ENCODE peak calls at places on chromosomes 7 and 10, in six cellular contexts. H is H1, A is IMR-90, D is stomach, Z is spleen, V is transverse colon. J is an unnamed sample. For H3K4me1, the result is how much of the 10 kb centered on the place peaks cover.

GRCh38 chr10:14412624-14413023 is 81.9 kb upstream of the FRMD4A start:
- DNase-seq in Z (no peak), D (no peak), H (no peak), A (peak), V (no peak), J (no peak)

GRCh38 chr7:129530881-129531391 is 28.6 kb downstream of the SMKR1 start:
- DNase-seq in H (no peak), V (no peak), D (no peak), A (peak), Z (peak), J (no peak)

GRCh38 chr10:784759-785538 is 95.5 kb upstream of the DIP2C start:
- DNase-seq in A (peak), D (peak), H (no peak), V (peak), Z (peak), J (no peak)

GRCh38 chr10:33041783-33042437 is 83.9 kb upstream of the ITGB1 start:
- DNase-seq in D (no peak), A (no peak), Z (no peak), V (no peak), H (peak), J (no peak)

GRCh38 chr7:110448918-110449317 is 642.0 kb upstream of the LRRN3 start:
- DNase-seq in D (no peak), H (no peak), A (no peak), Z (no peak), V (no peak), J (no peak)

GRCh38 chr7:14687777-14688176 is 214.8 kb downstream of the DGKB start:
- DNase-seq in V (no peak), A (no peak), H (no peak), D (no peak), Z (no peak), J (no peak)

GRCh38 chr7:115096262-115096661 is 174.4 kb downstream of the MDFIC start:
- DNase-seq in V (no peak), H (no peak), A (no peak), D (no peak), Z (no peak), J (no peak)

GRCh38 chr7:94344826-94345225 is 49.9 kb upstream of the COL1A2 start:
- DNase-seq in Z (no peak), A (peak), D (no peak), V (no peak), H (no peak), J (no peak)

GRCh38 chr10:122060250-122060649 is 71.3 kb downstream of the TACC2 start:
- DNase-seq in A (peak), H (no peak), D (no peak), V (peak), Z (no peak), J (no peak)

GRCh38 chr7:122307228-122307619 is 2.7 kb upstream of the FEZF1 start:
- DNase-seq in H (no peak), D (no peak), A (no peak), Z (no peak), V (no peak), J (no peak)

GRCh38 chr7:1516586-1517251 is 12.5 kb upstream of the INTS1 start:
- DNase-seq in H (no peak), A (no peak), Z (no peak), D (no peak), V (no peak), J (no peak)

GRCh38 chr10:114151486-114151885 is 22.5 kb downstream of the CCDC186 start:
- DNase-seq in V (no peak), Z (no peak), H (no peak), D (no peak), A (peak), J (no peak)

GRCh38 chr10:30819306-30820190 is 190.0 kb upstream of the LYZL2 start:
- DNase-seq in V (no peak), D (no peak), H (no peak), Z (peak), A (peak), J (no peak)

GRCh38 chr10:92240289-92241157 is 50.4 kb downstream of the CPEB3 start:
- DNase-seq in A (peak), H (no peak), Z (peak), D (peak), V (peak), J (peak)

GRCh38 chr10:34236927-34237326 is 578.2 kb downstream of the PARD3 start:
- DNase-seq in H (no peak), A (peak), D (no peak), Z (no peak), V (no peak), J (no peak)

GRCh38 chr10:75404335-75405200 is 3.0 kb upstream of the ZNF503 start:
- DNase-seq in A (no peak), H (no peak), D (peak), Z (no peak), V (peak), J (peak)

GRCh38 chr7:2637066-2637471 is 5.3 kb downstream of the TTYH3 start:
- DNase-seq in A (no peak), V (no peak), Z (no peak), H (no peak), D (no peak), J (no peak)
- H3K4me3 ChIP-seq in A (no peak), V (no peak), Z (no peak), H (no peak), D (no peak), J (no peak)

DNA sequence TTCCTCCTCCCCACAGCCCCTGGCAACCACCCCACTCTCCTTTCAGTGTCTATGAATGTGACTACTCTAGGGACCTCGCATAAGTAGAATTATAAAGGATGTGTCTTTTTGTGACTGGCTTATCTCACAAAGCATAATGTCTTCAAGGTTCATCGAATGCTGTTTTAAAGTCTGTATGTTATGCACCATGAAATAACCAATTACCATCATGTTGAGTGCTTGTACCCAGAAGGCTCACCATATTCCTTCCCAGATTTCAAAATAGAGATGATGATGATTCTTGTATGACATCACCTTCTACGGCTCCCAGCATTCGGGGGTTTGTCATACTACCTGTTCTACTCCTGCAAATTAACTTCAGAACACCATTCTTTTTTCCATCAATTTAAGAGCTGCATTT is 11.9 kb downstream of the PKD1L1 start:
- DNase-seq in V (no peak), A (no peak), Z (no peak), D (no peak), H (no peak), J (no peak)
- H3K4me1 ChIP-seq in V (under half), A (under half), Z (under half), D (under half), H (under half), J (under half)

DNA sequence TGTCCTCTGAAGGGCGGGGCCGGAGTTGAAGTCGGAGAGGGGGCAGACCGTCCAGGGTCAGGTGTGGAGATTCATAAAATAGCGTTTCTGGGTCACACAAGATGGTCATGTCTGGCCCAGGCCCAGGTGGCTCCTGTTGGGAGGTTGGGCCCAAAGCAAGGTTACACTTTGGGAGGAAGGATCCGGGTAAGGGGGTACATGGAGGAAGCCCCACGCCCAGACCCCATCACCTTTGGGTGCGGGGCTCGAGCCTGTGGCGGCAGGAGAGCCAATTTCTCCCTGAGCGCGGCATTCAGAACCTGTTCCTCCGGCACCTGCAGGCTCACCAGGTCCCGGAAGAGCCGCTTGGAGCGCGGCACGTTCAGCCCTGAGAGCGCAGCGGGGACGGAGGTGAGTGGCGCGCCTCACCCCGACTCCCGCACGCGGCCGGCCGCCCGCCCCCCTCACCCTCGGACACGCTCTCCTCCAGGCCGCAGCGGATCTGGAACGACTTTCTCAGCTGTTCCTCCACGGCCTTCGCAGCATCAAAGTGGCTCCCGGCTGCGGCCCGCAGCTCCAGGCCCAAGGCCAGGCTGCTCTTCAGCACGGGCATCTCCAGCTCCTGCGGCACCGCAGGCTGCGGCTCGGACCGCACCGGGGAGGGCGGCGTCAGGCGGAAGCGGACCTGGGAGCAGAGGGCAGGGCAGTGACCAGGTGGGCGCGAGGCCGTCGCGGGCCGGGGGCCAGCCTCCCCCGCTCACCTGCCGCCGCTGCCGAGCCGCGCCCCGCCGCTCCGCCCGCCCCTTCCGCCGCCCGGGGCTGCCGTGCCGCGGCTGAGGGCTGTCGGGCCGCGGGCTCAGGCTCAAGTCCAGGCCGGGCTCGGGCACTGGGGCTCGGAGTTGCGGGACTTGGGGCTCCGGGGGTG is 644 bp downstream of the PPP1R35 start:
- DNase-seq in D (peak), V (peak), Z (peak), H (no peak), A (no peak), J (peak)
- TF ChIP-seq POLR2A in D (no peak), V (no peak), Z (no peak), H (peak), A (no peak), J (peak)

GRCh38 chr10:124447741-124448466 is 1.9 kb downstream of the NKX1-2 start:
- DNase-seq in D (no peak), A (no peak), H (no peak), V (no peak), Z (no peak), J (no peak)

GRCh38 chr10:124448696-124449169 is 1.1 kb downstream of the NKX1-2 start:
- DNase-seq in D (no peak), A (no peak), Z (no peak), V (no peak), H (no peak), J (no peak)

GRCh38 chr10:124450010-124450782 is at the start of gene NKX1-2:
- DNase-seq in H (no peak), A (no peak), Z (no peak), V (no peak), D (no peak), J (no peak)

GRCh38 chr10:124450783-124451057 is 885 bp upstream of the NKX1-2 start:
- DNase-seq in D (no peak), Z (no peak), V (no peak), H (no peak), A (no peak), J (no peak)

DNA sequence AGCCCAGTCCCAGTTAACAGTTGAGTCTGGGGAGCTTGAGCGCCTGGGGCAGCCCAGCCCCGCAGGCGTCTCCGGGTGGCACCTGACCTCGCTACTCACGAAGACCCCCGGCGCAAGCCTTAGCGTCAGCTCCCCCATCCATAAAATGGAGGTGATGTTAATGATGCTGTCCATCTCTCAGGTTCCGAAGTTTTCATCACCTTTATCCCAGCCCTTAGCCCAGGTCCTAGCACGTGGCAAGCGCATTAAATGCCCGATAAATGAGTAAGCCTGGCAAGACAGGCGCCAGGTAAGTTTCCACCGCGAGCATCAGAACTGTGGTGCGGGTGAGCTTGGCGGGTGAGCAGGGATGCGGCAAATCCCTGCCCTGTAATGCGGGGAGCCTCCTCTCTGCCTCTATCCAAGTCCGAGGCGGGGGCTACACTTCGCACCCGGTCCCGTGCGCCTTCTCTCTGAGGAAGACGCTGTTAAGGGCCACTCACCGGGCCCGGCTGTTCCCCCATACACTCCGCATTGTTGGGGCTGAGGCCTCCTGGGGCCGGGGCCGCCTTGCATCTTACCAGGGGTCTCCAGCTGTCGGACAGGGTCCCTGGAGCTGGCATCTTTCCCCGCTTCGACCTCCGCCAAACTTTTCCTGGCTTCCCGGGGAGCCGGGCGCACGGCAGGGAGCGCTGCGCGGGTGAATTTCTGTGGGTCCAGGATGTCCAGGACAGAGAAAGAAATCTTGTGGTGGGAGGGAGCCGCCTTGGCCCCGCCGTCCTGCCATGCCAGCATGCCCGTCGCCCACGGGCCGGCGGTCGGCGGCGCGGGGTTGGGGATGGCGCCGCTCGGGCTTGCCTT is 445 bp downstream of the NKX1-2 start:
- DNase-seq in D (no peak), H (no peak), Z (no peak), A (no peak), V (no peak), J (no peak)
- H3K4me3 ChIP-seq in D (peak), H (peak), Z (no peak), A (no peak), V (no peak), J (peak)

GRCh38 chr10:124721295-124722052 is 22.7 kb downstream of the FAM53B start:
- DNase-seq in A (no peak), D (no peak), V (peak), Z (peak), H (no peak), J (no peak)
- H3K4me1 ChIP-seq in A (under half), D (half or more), V (half or more), Z (half or more), H (under half), J (half or more)

GRCh38 chr10:104323721-104324686 is 14.3 kb downstream of the ITPRIP start:
- DNase-seq in D (no peak), V (no peak), Z (peak), H (no peak), A (no peak), J (no peak)
- TF ChIP-seq POLR2A in D (no peak), V (no peak), Z (no peak), H (no peak), A (no peak), J (no peak)